ENCODE peak calls at places on chromosomes 6 and 20, in six cellular contexts. B is fibroblast of lung, R is astrocyte, Z is testis, X is ovary, U is A549. P is an unnamed sample.
A peak's percentile ranks its signal among the peaks of the same experiment; 100 is the strongest.

GRCh38 chr6:122576888-122577287 is 33.3 kb upstream of the PKIB start:
- DNase-seq in B (no peak), U (no peak), Z (no peak), X (no peak), R (no peak), P (no peak)

GRCh38 chr6:25121186-25121585 is 158.0 kb upstream of the CARMIL1 start:
- DNase-seq in Z (no peak), X (no peak), R (no peak), B (no peak), U (no peak), P (no peak)

GRCh38 chr6:132202569-132202968 is 198.7 kb downstream of the MOXD1 start:
- DNase-seq in Z (no peak), R (peak; percentile 80), U (no peak), X (no peak), B (peak; percentile 85), P (no peak)

GRCh38 chr6:72649032-72649984 is 27.4 kb downstream of the KCNQ5 start:
- DNase-seq in X (no peak), U (peak; percentile 29), R (peak; percentile 83), Z (no peak), B (peak; percentile 87), P (no peak)

GRCh38 chr6:331622-332521 is 39.6 kb downstream of the DUSP22 start:
- DNase-seq in U (no peak), Z (no peak), R (no peak), B (no peak), X (no peak), P (no peak)

GRCh38 chr6:170250451-170250850 is 40.4 kb downstream of the DLL1 start:
- DNase-seq in B (no peak), U (no peak), X (no peak), R (no peak), Z (no peak), P (no peak)

GRCh38 chr6:151012321-151013294 is 147.1 kb downstream of the MTHFD1L start:
- DNase-seq in X (no peak), R (peak; percentile 49), B (peak; percentile 61), Z (no peak), U (no peak), P (no peak)

GRCh38 chr6:107114872-107115694 is at the start of gene BEND3:
- DNase-seq in B (no peak), U (peak; percentile 42), X (peak; percentile 63), Z (peak; percentile 54), R (no peak), P (no peak)

GRCh38 chr6:19427548-19427947 is 409.6 kb upstream of the ID4 start:
- DNase-seq in U (no peak), Z (no peak), R (no peak), X (no peak), B (no peak), P (no peak)

GRCh38 chr6:69038841-69039240 is 403.8 kb downstream of the ADGRB3 start:
- DNase-seq in R (no peak), U (no peak), B (no peak), Z (no peak), X (no peak), P (no peak)

GRCh38 chr6:151239603-151240035 is at the start of gene AKAP12:
- DNase-seq in X (peak; percentile 77), B (peak; percentile 75), U (peak; percentile 28), R (peak; percentile 69), Z (peak; percentile 74), P (peak; percentile 13)

GRCh38 chr6:19836799-19837510 is at the start of gene ID4:
- DNase-seq in B (peak; percentile 97), X (peak; percentile 91), U (peak; percentile 80), R (peak; percentile 95), Z (peak; percentile 97), P (peak; percentile 89)

GRCh38 chr6:25415274-25415673 is 136.1 kb downstream of the CARMIL1 start:
- DNase-seq in X (no peak), Z (peak; percentile 58), R (no peak), B (no peak), U (no peak), P (no peak)

GRCh38 chr20:23086056-23086551 is at the start of gene CD93:
- DNase-seq in R (peak; percentile 1), B (peak; percentile 18), X (no peak), U (no peak), Z (peak; percentile 45), P (no peak)

GRCh38 chr6:144758602-144759001 is 473.5 kb downstream of the UTRN start:
- DNase-seq in X (no peak), U (peak; percentile 28), R (peak; percentile 32), Z (no peak), B (peak; percentile 37), P (no peak)

GRCh38 chr6:162712694-162713093 is 14.9 kb downstream of the PRKN start:
- DNase-seq in B (no peak), X (no peak), U (no peak), R (no peak), Z (no peak), P (no peak)

GRCh38 chr6:128135325-128135724 is 234.5 kb upstream of the THEMIS start:
- DNase-seq in B (no peak), Z (no peak), U (no peak), X (no peak), R (no peak), P (no peak)

GRCh38 chr20:48384147-48384818 is 443.5 kb downstream of the PREX1 start:
- DNase-seq in Z (peak; percentile 66), R (no peak), B (no peak), U (peak; percentile 14), X (no peak), P (no peak)

GRCh38 chr20:62069741-62070216 is 4.1 kb upstream of the TAF4 start:
- DNase-seq in Z (no peak), R (peak; percentile 72), U (no peak), B (peak; percentile 79), X (no peak), P (no peak)

GRCh38 chr6:32895006-32895345 is 41.0 kb downstream of the PSMB9 start:
- DNase-seq in B (no peak), Z (no peak), X (no peak), R (no peak), U (no peak), P (no peak)

GRCh38 chr6:32888576-32888975 is 34.6 kb downstream of the PSMB9 start:
- DNase-seq in X (no peak), R (no peak), B (no peak), Z (no peak), U (no peak), P (no peak)

GRCh38 chr6:32894085-32895005 is 40.4 kb downstream of the PSMB9 start:
- DNase-seq in R (peak; percentile 82), Z (peak; percentile 96), U (peak; percentile 91), X (peak; percentile 95), B (peak; percentile 89), P (peak; percentile 82)
- H3K27ac ChIP-seq in R (peak overlapping the region; percentile 64), Z (peak overlapping the region; percentile 91), U (peak overlapping the region; percentile 97), X (peak overlapping the region; percentile 86), B (peak overlapping the region; percentile 70), P (peak overlapping the region; percentile 77)

DNA sequence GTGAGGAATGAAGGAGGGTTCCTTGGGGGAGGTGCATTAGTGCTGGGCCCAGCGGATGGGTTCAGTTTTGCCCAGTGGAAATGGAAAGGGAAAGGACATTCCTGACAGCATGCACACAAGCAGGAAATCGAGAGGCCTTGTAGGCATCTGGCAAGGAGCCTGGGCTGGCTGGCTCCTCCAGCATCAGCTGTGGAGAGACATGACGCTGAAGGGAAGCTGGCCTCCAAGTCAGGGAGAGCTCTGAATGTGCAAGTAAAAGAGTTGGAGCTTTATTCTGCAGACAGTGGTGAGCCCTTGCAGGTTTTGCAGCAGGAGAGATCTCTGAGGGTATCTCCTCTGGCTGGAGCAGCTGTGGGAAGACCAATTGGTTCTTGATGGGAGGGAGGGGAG is 154.3 kb downstream of the MRPL14 start:
- DNase-seq in R (peak; percentile 83), U (no peak), X (peak; percentile 87), B (peak; percentile 86), Z (peak; percentile 80), P (peak; percentile 20)
- H3K27ac ChIP-seq in R (no peak overlapping the region), U (no peak overlapping the region), X (no peak overlapping the region), B (peak overlapping the region; percentile 79), Z (no peak overlapping the region), P (no peak overlapping the region)

GRCh38 chr6:33697845-33698244 is 13.7 kb downstream of the UQCC2 start:
- DNase-seq in B (no peak), R (no peak), U (no peak), X (no peak), Z (no peak), P (no peak)
- H3K27ac ChIP-seq in B (no peak overlapping the region), R (no peak overlapping the region), U (no peak overlapping the region), X (peak overlapping the region; percentile 67), Z (no peak overlapping the region), P (no peak overlapping the region)

GRCh38 chr6:16765235-16765634 is 4.0 kb upstream of the ATXN1 start:
- DNase-seq in B (no peak), U (no peak), X (no peak), Z (no peak), R (no peak), P (no peak)

GRCh38 chr6:16769131-16769985 is 8.1 kb upstream of the ATXN1 start:
- DNase-seq in R (peak; percentile 99), B (peak; percentile 99), X (no peak), Z (no peak), U (peak; percentile 91), P (no peak)

GRCh38 chr6:16766043-16766521 is 4.8 kb upstream of the ATXN1 start:
- DNase-seq in B (peak; percentile 97), U (peak; percentile 84), R (peak; percentile 97), Z (no peak), X (no peak), P (no peak)

GRCh38 chr6:16767765-16768514 is 6.7 kb upstream of the ATXN1 start:
- DNase-seq in R (no peak), X (no peak), Z (no peak), B (no peak), U (no peak), P (no peak)

GRCh38 chr6:16766836-16767745 is 5.8 kb upstream of the ATXN1 start:
- DNase-seq in B (peak; percentile 80), X (no peak), R (peak; percentile 74), Z (no peak), U (no peak), P (no peak)
- H3K27ac ChIP-seq in B (peak overlapping the region; percentile 56), X (no peak overlapping the region), R (peak overlapping the region; percentile 93), Z (no peak overlapping the region), U (peak overlapping the region; percentile 85), P (no peak overlapping the region)

GRCh38 chr6:44702292-44702691 is 314.8 kb downstream of the CDC5L start:
- DNase-seq in U (no peak), Z (peak; percentile 28), B (peak; percentile 70), X (no peak), R (peak; percentile 55), P (no peak)

GRCh38 chr6:44699851-44700250 is 312.3 kb downstream of the CDC5L start:
- DNase-seq in R (peak; percentile 63), X (no peak), U (no peak), Z (no peak), B (peak; percentile 74), P (no peak)

GRCh38 chr6:44700422-44700821 is 312.9 kb downstream of the CDC5L start:
- DNase-seq in Z (no peak), U (no peak), X (no peak), B (no peak), R (no peak), P (no peak)

GRCh38 chr6:44701038-44701636 is 313.6 kb downstream of the CDC5L start:
- DNase-seq in R (no peak), U (no peak), Z (no peak), X (no peak), B (no peak), P (no peak)

GRCh38 chr6:44701637-44702101 is 314.2 kb downstream of the CDC5L start:
- DNase-seq in R (peak; percentile 96), Z (no peak), X (no peak), B (peak; percentile 97), U (no peak), P (no peak)
- H3K27ac ChIP-seq in R (peak overlapping the region; percentile 74), Z (no peak overlapping the region), X (no peak overlapping the region), B (no peak overlapping the region), U (no peak overlapping the region), P (no peak overlapping the region)

P was measured in substantia nigra.